ENCODE peak calls at places on chromosomes 5 and 9, in six cellular contexts. U, R, F, K, D and W are unnamed samples.

GRCh38 chr9:6802926-6803325 is 45.2 kb downstream of the KDM4C start:
- DNase-seq in R (no peak), U (no peak), K (no peak), D (no peak), F (no peak), W (no peak)

GRCh38 chr5:57822651-57823050 is 340.0 kb upstream of the ACTBL2 start:
- DNase-seq in U (no peak), D (no peak), R (no peak), K (no peak), F (no peak), W (no peak)

GRCh38 chr5:172455087-172455381 is 709 bp upstream of the SH3PXD2B start:
- DNase-seq in K (no peak), U (no peak), R (no peak), F (no peak), D (no peak), W (no peak)

GRCh38 chr5:171310334-171310815 is 1.3 kb downstream of the TLX3 start:
- DNase-seq in R (no peak), F (no peak), D (no peak), K (no peak), U (no peak), W (no peak)

GRCh38 chr5:931570-932145 is 39.0 kb downstream of the TRIP13 start:
- DNase-seq in F (no peak), U (no peak), R (no peak), D (no peak), K (no peak), W (no peak)

GRCh38 chr5:76926329-76927105 is 26.3 kb upstream of the CRHBP start:
- DNase-seq in R (peak), U (no peak), K (no peak), F (no peak), D (peak), W (no peak)

GRCh38 chr9:79116064-79116463 is 455.7 kb upstream of the TLE4 start:
- DNase-seq in R (no peak), U (no peak), D (no peak), F (no peak), K (no peak), W (no peak)

GRCh38 chr9:133930046-133931015 is 61.8 kb downstream of the VAV2 start:
- DNase-seq in F (no peak), U (no peak), D (no peak), R (no peak), K (no peak), W (no peak)

GRCh38 chr5:984774-985173 is 23.8 kb upstream of the NKD2 start:
- DNase-seq in U (no peak), K (no peak), D (no peak), R (no peak), F (no peak), W (no peak)

GRCh38 chr9:91714020-91714721 is 235.9 kb downstream of the ROR2 start:
- DNase-seq in U (peak), K (peak), F (peak), D (peak), R (peak), W (peak)

GRCh38 chr5:59768204-59769040 is 125.1 kb downstream of the PDE4D start:
- DNase-seq in D (peak), U (peak), R (peak), K (peak), F (peak), W (peak)

GRCh38 chr5:154394328-154394727 is 51.5 kb upstream of the SAP30L start:
- DNase-seq in K (no peak), R (no peak), U (peak), D (no peak), F (peak), W (no peak)

GRCh38 chr5:154400678-154401077 is 45.1 kb upstream of the SAP30L start:
- DNase-seq in U (no peak), K (no peak), D (no peak), F (no peak), R (no peak), W (no peak)

GRCh38 chr5:154396128-154396527 is 49.7 kb upstream of the SAP30L start:
- DNase-seq in K (no peak), D (no peak), U (no peak), R (no peak), F (no peak), W (no peak)

GRCh38 chr5:154395407-154396106 is 50.2 kb upstream of the SAP30L start:
- DNase-seq in F (no peak), U (peak), D (peak), K (no peak), R (no peak), W (peak)

DNA sequence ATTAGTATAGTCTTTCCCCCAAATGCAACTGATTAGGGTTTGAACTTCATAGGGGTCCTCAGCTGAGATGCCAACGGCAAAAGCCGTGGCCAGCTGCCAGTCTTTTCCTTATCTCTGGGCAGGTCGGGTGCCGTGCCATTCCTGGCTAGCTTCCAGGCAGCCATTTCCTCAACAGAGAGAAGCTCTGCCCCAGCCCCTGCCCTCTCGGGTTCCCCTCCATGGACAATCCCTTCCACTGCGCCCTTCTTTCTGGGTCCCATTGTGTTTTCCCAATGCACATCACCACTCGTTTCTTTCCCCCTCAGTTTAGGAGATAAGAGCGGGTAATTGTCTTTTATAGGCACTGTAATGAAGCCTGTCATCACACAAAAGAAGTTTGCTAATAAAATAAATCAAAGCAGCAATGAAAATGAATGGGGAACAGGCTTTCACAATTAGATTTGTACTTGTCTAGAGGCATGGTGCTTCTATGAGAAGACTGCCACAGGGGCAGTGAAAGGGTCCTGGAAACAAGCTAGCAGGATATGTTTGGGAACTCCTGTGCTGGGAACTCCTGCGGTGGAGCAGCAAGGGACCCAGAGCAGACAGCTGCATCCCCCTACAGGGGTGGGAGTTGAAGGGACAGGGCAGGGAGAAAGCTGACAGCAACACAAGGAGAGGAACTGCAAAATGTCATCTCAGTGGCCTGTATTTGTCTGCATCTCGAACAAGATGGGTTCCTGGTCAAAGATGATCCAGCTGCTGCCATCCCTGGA is 48.0 kb upstream of the SAP30L start:
- DNase-seq in F (no peak), R (no peak), U (peak), D (no peak), K (no peak), W (no peak)
- TF ChIP-seq CTCF in F (no peak), R (no peak), U (no peak), D (no peak), K (no peak), W (no peak)

DNA sequence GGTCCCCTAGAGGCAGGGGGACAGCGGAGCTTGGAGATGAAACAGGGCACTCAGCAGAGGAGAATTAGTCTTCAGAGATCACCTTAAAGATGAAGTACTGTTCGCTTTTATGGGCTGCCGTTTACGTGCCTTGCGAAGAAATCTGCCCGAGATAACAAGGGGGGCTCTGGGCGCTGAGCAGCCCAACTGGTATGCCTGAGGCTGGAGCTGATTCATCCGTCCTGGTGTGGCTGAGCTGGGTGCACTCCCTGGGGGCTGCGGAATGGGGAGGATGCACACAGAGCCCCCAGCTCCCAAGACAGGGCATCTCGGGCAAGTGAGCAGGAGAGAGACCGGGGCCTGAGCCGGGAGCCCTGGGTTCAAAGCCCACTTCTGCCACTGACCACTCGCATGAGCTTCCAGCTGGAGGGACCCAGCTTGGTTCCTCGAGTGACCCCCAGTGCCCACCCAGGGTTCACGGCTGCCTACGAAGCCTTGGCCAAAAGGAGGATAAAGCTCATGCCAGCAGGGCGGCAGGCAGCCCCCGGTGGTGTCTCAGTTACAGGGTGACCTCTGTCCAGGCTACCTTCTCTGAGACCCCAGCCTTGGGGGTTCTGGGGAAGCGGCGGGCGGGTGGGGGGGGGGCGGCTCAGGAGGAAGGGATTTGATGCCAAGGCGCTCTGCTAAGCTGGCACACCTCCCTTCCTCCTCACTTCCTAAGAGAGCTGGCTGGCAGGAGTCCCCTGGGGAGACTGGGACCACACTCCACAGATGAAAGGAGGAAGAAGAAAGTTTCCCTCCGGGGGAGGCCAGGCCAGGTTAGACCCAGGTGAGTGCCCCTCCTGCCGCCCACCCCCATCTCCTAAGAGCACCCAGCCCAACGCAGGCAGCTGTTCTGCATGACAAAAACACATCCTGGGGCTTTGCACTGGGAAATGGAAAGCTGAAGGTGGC is 5.7 kb downstream of the FIBCD1 start:
- DNase-seq in U (no peak), R (peak), D (peak), K (no peak), F (no peak), W (peak)
- H3K4me3 ChIP-seq in U (no peak), R (no peak), D (no peak), K (no peak), F (no peak), W (no peak)

GRCh38 chr9:15307523-15307841 is 466 bp upstream of the TTC39B start:
- DNase-seq in R (no peak), F (no peak), K (no peak), D (no peak), U (no peak), W (no peak)
- TF ChIP-seq CTCF in R (no peak), F (peak), K (no peak), D (no peak), U (no peak), W (no peak)

GRCh38 chr5:42837601-42838000 is 25.9 kb upstream of the SELENOP start:
- DNase-seq in R (no peak), F (no peak), U (no peak), D (no peak), K (no peak), W (no peak)
- H3K4me3 ChIP-seq in R (no peak), F (no peak), U (no peak), D (no peak), K (no peak), W (no peak)

GRCh38 chr5:94830520-94830919 is 212.1 kb downstream of the SLF1 start:
- DNase-seq in F (peak), R (no peak), D (no peak), U (no peak), K (peak), W (peak)
- TF ChIP-seq CTCF in F (peak), R (peak), D (peak), U (peak), K (peak), W (peak)

GRCh38 chr5:88885043-88885442 is 2.1 kb upstream of the MEF2C start:
- DNase-seq in R (no peak), K (no peak), D (no peak), U (no peak), F (no peak), W (no peak)
- H3K4me3 ChIP-seq in R (no peak), K (no peak), D (no peak), U (no peak), F (no peak), W (no peak)

DNA sequence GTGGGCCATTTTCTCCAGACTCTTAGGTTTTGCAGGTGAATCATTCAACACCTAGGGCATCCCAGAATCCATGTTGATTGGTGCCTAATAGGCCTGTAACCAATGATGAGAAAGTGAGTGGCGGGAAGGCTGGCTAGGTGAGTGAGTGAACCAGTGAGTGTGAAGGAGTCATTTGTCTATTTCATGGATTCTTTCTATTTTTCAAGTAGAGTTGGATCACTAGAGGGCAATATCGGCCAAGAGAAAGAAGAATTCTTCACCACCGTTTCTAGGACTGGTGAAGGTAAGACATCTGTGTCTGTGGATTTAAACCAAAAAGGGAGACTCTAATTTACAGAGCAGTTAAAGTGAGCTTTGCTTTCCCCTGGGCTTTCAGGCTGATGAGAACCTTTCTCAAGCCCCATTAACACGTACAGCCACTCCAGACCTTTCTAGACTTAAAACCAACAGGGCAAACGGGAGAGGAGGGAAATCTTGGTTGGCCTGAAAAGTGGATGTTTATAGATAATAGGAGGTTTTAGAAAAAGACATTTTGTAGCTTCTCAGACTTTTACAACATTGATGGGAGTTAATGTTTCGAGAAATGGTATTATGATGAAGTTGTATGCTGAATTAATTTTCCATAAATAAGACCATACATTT is 114.3 kb upstream of the IL12B start:
- DNase-seq in F (peak), U (no peak), R (peak), K (peak), D (peak), W (peak)
- TF ChIP-seq CTCF in F (peak), U (peak), R (peak), K (peak), D (peak), W (peak)

GRCh38 chr9:20043461-20043860 is 254.6 kb upstream of the SLC24A2 start:
- DNase-seq in F (no peak), D (no peak), K (no peak), R (no peak), U (no peak), W (no peak)
- H3K4me3 ChIP-seq in F (no peak), D (no peak), K (no peak), R (no peak), U (no peak), W (no peak)